ENCODE peak calls at places on chromosome 11, in nine cellular contexts. One of them, this sample, is unnamed.

GRCh38 chr11:79074547-79074946 is 366.3 kb downstream of the TENM4 start:
- DNase-seq in adrenal gland: no peak
- DNase-seq in glutamatergic neuron: no peak
- DNase-seq in stomach: no peak
- DNase-seq in sigmoid colon: no peak
- DNase-seq in heart right ventricle: no peak
- DNase-seq in RWPE1: no peak
- DNase-seq in AG04449: no peak
- DNase-seq in GM12864: no peak
- DNase-seq in this sample: no peak

GRCh38 chr11:100929377-100929776 is 200.2 kb downstream of the PGR start:
- DNase-seq in GM12864: no peak
- DNase-seq in AG04449: peak
- DNase-seq in glutamatergic neuron: no peak
- DNase-seq in RWPE1: peak
- DNase-seq in stomach: no peak
- DNase-seq in adrenal gland: no peak
- DNase-seq in sigmoid colon: no peak
- DNase-seq in heart right ventricle: no peak
- DNase-seq in this sample: no peak

GRCh38 chr11:84408946-84409411 is 1122.8 kb upstream of the CCDC90B start:
- DNase-seq in GM12864: no peak
- DNase-seq in adrenal gland: no peak
- DNase-seq in glutamatergic neuron: no peak
- DNase-seq in sigmoid colon: no peak
- DNase-seq in AG04449: no peak
- DNase-seq in stomach: no peak
- DNase-seq in RWPE1: no peak
- DNase-seq in heart right ventricle: no peak
- DNase-seq in this sample: no peak

GRCh38 chr11:91199866-91200265 is 977.0 kb upstream of the CHORDC1 start:
- DNase-seq in sigmoid colon: no peak
- DNase-seq in adrenal gland: no peak
- DNase-seq in heart right ventricle: no peak
- DNase-seq in GM12864: no peak
- DNase-seq in AG04449: peak
- DNase-seq in glutamatergic neuron: no peak
- DNase-seq in RWPE1: no peak
- DNase-seq in stomach: no peak
- DNase-seq in this sample: no peak

GRCh38 chr11:33377100-33377851 is 120.1 kb downstream of the HIPK3 start:
- DNase-seq in sigmoid colon: no peak
- DNase-seq in RWPE1: no peak
- DNase-seq in heart right ventricle: no peak
- DNase-seq in glutamatergic neuron: no peak
- DNase-seq in GM12864: no peak
- DNase-seq in AG04449: no peak
- DNase-seq in stomach: no peak
- DNase-seq in adrenal gland: no peak
- DNase-seq in this sample: no peak

GRCh38 chr11:2836335-2837095 is 49.1 kb downstream of the CDKN1C start:
- DNase-seq in GM12864: no peak
- DNase-seq in RWPE1: no peak
- DNase-seq in adrenal gland: no peak
- DNase-seq in heart right ventricle: no peak
- DNase-seq in glutamatergic neuron: no peak
- DNase-seq in AG04449: no peak
- DNase-seq in sigmoid colon: no peak
- DNase-seq in stomach: no peak
- DNase-seq in this sample: no peak

GRCh38 chr11:130068986-130069683 is 559 bp upstream of the APLP2 start:
- DNase-seq in glutamatergic neuron: peak
- DNase-seq in heart right ventricle: peak
- DNase-seq in adrenal gland: peak
- DNase-seq in stomach: peak
- DNase-seq in RWPE1: peak
- DNase-seq in AG04449: no peak
- DNase-seq in GM12864: peak
- DNase-seq in sigmoid colon: peak
- DNase-seq in this sample: peak

GRCh38 chr11:47565340-47566165 is at the start of gene PTPMT1:
- DNase-seq in heart right ventricle: peak
- DNase-seq in glutamatergic neuron: peak
- DNase-seq in RWPE1: peak
- DNase-seq in stomach: peak
- DNase-seq in AG04449: no peak
- DNase-seq in adrenal gland: peak
- DNase-seq in GM12864: peak
- DNase-seq in sigmoid colon: peak
- DNase-seq in this sample: peak

GRCh38 chr11:104946907-104947306 is 21.5 kb downstream of the CASP4 start:
- DNase-seq in glutamatergic neuron: no peak
- DNase-seq in GM12864: peak
- DNase-seq in sigmoid colon: no peak
- DNase-seq in adrenal gland: peak
- DNase-seq in heart right ventricle: peak
- DNase-seq in stomach: no peak
- DNase-seq in RWPE1: peak
- DNase-seq in AG04449: no peak
- DNase-seq in this sample: no peak

GRCh38 chr11:9758676-9759518 is 95.0 kb downstream of the SWAP70 start:
- DNase-seq in sigmoid colon: peak
- DNase-seq in GM12864: no peak
- DNase-seq in glutamatergic neuron: peak
- DNase-seq in stomach: peak
- DNase-seq in RWPE1: peak
- DNase-seq in heart right ventricle: peak
- DNase-seq in adrenal gland: peak
- DNase-seq in AG04449: no peak
- DNase-seq in this sample: peak

GRCh38 chr11:110158317-110159200 is 65.4 kb downstream of the ZC3H12C start:
- DNase-seq in adrenal gland: no peak
- DNase-seq in stomach: no peak
- DNase-seq in heart right ventricle: no peak
- DNase-seq in sigmoid colon: no peak
- DNase-seq in RWPE1: no peak
- DNase-seq in GM12864: no peak
- DNase-seq in glutamatergic neuron: no peak
- DNase-seq in AG04449: no peak
- DNase-seq in this sample: no peak

GRCh38 chr11:371051-371450 is 1.8 kb downstream of the B4GALNT4 start:
- DNase-seq in sigmoid colon: no peak
- DNase-seq in stomach: no peak
- DNase-seq in RWPE1: no peak
- DNase-seq in heart right ventricle: no peak
- DNase-seq in GM12864: no peak
- DNase-seq in AG04449: no peak
- DNase-seq in adrenal gland: no peak
- DNase-seq in glutamatergic neuron: peak
- DNase-seq in this sample: no peak

GRCh38 chr11:119486016-119486415 is 63.0 kb upstream of the THY1 start:
- DNase-seq in sigmoid colon: no peak
- DNase-seq in adrenal gland: no peak
- DNase-seq in AG04449: no peak
- DNase-seq in GM12864: no peak
- DNase-seq in glutamatergic neuron: no peak
- DNase-seq in RWPE1: no peak
- DNase-seq in stomach: no peak
- DNase-seq in heart right ventricle: no peak
- DNase-seq in this sample: no peak

GRCh38 chr11:103035656-103036434 is 56.1 kb downstream of the DCUN1D5 start:
- DNase-seq in sigmoid colon: no peak
- DNase-seq in GM12864: peak
- DNase-seq in RWPE1: peak
- DNase-seq in heart right ventricle: peak
- DNase-seq in stomach: no peak
- DNase-seq in AG04449: peak
- DNase-seq in adrenal gland: peak
- DNase-seq in glutamatergic neuron: no peak
- DNase-seq in this sample: no peak

GRCh38 chr11:67416416-67417335 is 1.2 kb downstream of the CARNS1 start:
- DNase-seq in sigmoid colon: no peak
- DNase-seq in adrenal gland: no peak
- DNase-seq in glutamatergic neuron: no peak
- DNase-seq in stomach: peak
- DNase-seq in AG04449: no peak
- DNase-seq in RWPE1: no peak
- DNase-seq in GM12864: no peak
- DNase-seq in heart right ventricle: no peak
- DNase-seq in this sample: no peak

DNA sequence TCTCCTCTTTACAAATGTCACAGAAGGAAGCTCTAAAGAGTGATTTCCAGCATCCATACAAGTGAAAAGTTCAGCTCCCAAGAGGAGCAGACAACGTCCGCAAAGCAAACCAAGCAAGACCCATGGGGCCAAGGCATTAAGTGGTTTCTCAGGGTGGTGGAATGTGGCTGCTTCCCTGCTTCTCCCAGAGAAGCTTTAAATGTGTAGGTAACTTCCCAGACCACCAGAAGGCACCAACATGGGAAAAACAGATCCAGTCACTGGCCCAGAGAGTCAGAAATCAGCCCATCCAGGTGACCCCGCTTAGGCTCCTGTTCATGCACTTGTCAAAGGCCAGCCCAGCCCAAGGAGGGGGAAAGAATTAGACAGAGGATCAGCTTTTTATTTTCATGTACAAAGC is 13.3 kb upstream of the PHF21A start:
- DNase-seq in adrenal gland: no peak
- DNase-seq in stomach: no peak
- DNase-seq in sigmoid colon: no peak
- DNase-seq in RWPE1: no peak
- DNase-seq in glutamatergic neuron: no peak
- DNase-seq in GM12864: no peak
- DNase-seq in AG04449: no peak
- DNase-seq in heart right ventricle: no peak
- DNase-seq in this sample: no peak
- TF ChIP-seq CTCF in adrenal gland: no peak
- TF ChIP-seq CTCF in stomach: no peak
- TF ChIP-seq CTCF in sigmoid colon: no peak
- TF ChIP-seq CTCF in RWPE1: no peak
- TF ChIP-seq CTCF in glutamatergic neuron: no peak
- TF ChIP-seq CTCF in GM12864: no peak
- TF ChIP-seq CTCF in AG04449: no peak
- TF ChIP-seq CTCF in heart right ventricle: no peak
- TF ChIP-seq CTCF in this sample: no peak

GRCh38 chr11:66267379-66268209 is 845 bp upstream of the RAB1B start:
- DNase-seq in heart right ventricle: peak
- DNase-seq in RWPE1: peak
- DNase-seq in adrenal gland: peak
- DNase-seq in glutamatergic neuron: peak
- DNase-seq in sigmoid colon: peak
- DNase-seq in GM12864: no peak
- DNase-seq in AG04449: peak
- DNase-seq in stomach: peak
- DNase-seq in this sample: peak
- TF ChIP-seq CTCF in heart right ventricle: no peak
- TF ChIP-seq CTCF in RWPE1: no peak
- TF ChIP-seq CTCF in adrenal gland: peak
- TF ChIP-seq CTCF in glutamatergic neuron: peak
- TF ChIP-seq CTCF in sigmoid colon: peak
- TF ChIP-seq CTCF in GM12864: peak
- TF ChIP-seq CTCF in AG04449: peak
- TF ChIP-seq CTCF in stomach: no peak
- TF ChIP-seq CTCF in this sample: no peak

DNA sequence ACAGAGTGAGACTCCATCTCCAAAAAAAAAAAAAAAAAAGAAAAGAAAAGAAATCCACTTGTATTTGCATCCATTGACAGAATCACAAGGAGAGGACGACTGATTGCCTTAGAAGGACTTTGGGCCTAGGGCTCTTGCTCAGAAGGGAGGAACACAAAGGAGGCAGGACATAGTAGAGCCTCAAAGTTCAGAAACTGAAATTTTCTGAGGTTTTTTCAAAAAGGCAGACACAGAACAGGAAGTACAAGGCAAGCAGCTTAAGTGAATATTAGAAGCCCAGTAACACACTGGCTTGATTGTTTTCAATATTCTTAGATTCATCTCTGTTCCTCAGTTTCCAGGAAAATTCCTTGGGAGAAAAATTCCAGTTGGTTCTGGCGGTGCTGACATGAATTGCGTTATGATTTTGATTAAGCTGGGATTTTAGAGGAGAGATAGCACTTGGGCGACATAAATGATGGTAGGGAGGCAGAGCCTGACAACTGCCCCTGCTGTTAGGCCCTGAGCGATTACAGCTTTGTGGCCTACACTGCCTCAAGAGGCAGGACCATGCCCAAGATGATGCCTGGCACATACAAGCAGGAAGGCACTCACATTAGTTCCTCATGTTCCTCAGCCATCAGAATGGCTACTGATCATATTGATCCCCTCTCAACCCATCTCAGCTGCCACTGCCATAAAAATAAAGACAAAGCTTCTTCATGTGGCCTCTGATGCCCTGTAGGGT is 15.3 kb downstream of the CLPB start:
- DNase-seq in sigmoid colon: peak
- DNase-seq in stomach: no peak
- DNase-seq in heart right ventricle: no peak
- DNase-seq in AG04449: no peak
- DNase-seq in GM12864: peak
- DNase-seq in adrenal gland: no peak
- DNase-seq in RWPE1: no peak
- DNase-seq in glutamatergic neuron: no peak
- DNase-seq in this sample: no peak
- TF ChIP-seq CTCF in sigmoid colon: no peak
- TF ChIP-seq CTCF in stomach: no peak
- TF ChIP-seq CTCF in heart right ventricle: no peak
- TF ChIP-seq CTCF in AG04449: no peak
- TF ChIP-seq CTCF in GM12864: no peak
- TF ChIP-seq CTCF in adrenal gland: no peak
- TF ChIP-seq CTCF in RWPE1: no peak
- TF ChIP-seq CTCF in glutamatergic neuron: no peak
- TF ChIP-seq CTCF in this sample: no peak

DNA sequence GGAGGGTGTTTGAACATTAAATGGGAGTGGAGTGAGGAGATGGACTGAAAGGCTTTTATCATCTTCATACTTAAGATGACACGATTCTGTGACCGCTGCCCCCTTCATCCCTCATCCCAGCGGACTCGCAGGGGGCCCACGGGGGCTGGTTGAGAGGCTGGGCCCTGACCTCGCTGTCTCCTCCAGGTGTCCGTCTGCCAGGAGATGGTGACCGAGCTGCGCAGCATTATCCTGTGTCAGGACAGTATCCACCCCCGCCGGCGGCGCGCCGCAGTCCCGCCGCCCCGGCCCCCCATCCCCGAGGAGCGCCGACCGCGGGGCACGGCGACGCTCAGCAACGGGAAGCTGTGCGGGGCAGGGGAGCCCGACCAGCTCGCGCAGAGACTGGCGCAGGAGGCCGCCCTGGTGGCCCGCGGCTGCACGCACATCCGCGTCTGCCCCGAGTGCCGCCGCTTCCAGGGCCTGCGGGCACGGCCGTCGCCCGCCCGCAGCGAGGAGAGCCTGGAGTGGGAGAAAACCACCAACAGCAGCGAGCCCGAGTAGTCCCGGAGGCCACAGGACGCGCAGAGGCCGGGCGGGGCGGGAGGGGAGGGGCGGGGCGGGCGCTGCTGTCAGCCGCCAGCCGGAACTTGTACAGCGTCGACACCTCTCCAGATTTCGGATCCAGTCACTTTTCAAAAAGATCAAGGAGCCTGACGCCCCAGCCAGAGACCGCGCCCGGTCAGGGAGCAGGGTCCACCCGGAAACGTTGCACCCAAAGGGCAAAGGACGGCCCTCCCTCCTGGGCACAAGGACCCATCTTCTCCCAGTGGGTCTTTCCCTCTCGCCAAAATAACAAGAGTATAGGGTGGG is 38.0 kb upstream of the TBCEL start:
- DNase-seq in adrenal gland: peak
- DNase-seq in glutamatergic neuron: peak
- DNase-seq in RWPE1: peak
- DNase-seq in heart right ventricle: peak
- DNase-seq in stomach: peak
- DNase-seq in sigmoid colon: peak
- DNase-seq in GM12864: no peak
- DNase-seq in AG04449: no peak
- DNase-seq in this sample: peak
- TF ChIP-seq CTCF in adrenal gland: peak
- TF ChIP-seq CTCF in glutamatergic neuron: peak
- TF ChIP-seq CTCF in RWPE1: peak
- TF ChIP-seq CTCF in heart right ventricle: no peak
- TF ChIP-seq CTCF in stomach: no peak
- TF ChIP-seq CTCF in sigmoid colon: no peak
- TF ChIP-seq CTCF in GM12864: peak
- TF ChIP-seq CTCF in AG04449: peak
- TF ChIP-seq CTCF in this sample: peak

This sample was measured in heart left ventricle.